ENCODE peak calls at places on chromosomes 16 and 17, in seven cellular contexts. Z, Y, L, W, O, D and G are unnamed samples.

GRCh38 chr17:82976982-82977488 is 102.4 kb upstream of the METRNL start:
- DNase-seq in O (no peak), W (no peak), D (no peak), L (no peak), Z (no peak), Y (no peak), G (no peak)

GRCh38 chr16:46731691-46732555 is 16.2 kb downstream of the MYLK3 start:
- DNase-seq in W (no peak), Y (no peak), D (no peak), L (no peak), Z (no peak), O (no peak), G (no peak)

GRCh38 chr17:55155867-55156560 is 108.7 kb upstream of the HLF start:
- DNase-seq in Z (no peak), O (no peak), Y (no peak), D (no peak), W (no peak), L (no peak), G (no peak)

GRCh38 chr17:75681289-75681688 is 14.2 kb downstream of the SAP30BP start:
- DNase-seq in O (no peak), Y (no peak), W (no peak), L (peak; percentile 55), D (no peak), Z (no peak), G (no peak)

GRCh38 chr17:12519956-12520594 is 145.6 kb upstream of the MYOCD start:
- DNase-seq in D (no peak), Y (no peak), W (no peak), L (no peak), O (no peak), Z (no peak), G (no peak)

GRCh38 chr17:27906238-27906603 is 13.1 kb upstream of the LYRM9 start:
- DNase-seq in W (no peak), O (no peak), Y (no peak), D (no peak), L (no peak), Z (no peak), G (no peak)

GRCh38 chr16:87330257-87330624 is 13.0 kb upstream of the C16orf95 start:
- DNase-seq in O (no peak), D (no peak), L (no peak), Z (no peak), Y (no peak), W (no peak), G (no peak)

GRCh38 chr17:32813021-32813420 is 63.9 kb downstream of the MYO1D start:
- DNase-seq in Y (no peak), L (peak; percentile 22), O (no peak), Z (no peak), W (no peak), D (no peak), G (no peak)

GRCh38 chr16:566475-567361 is at the start of gene NHLRC4:
- DNase-seq in D (peak; percentile 81), W (peak; percentile 57), Y (no peak), L (peak; percentile 32), Z (peak; percentile 73), O (no peak), G (no peak)

GRCh38 chr17:29996458-29996857 is 55.0 kb downstream of the EFCAB5 start:
- DNase-seq in Z (no peak), D (no peak), L (no peak), O (no peak), Y (no peak), W (no peak), G (no peak)

GRCh38 chr17:75517277-75517865 is 1.0 kb downstream of the TSEN54 start:
- DNase-seq in O (no peak), D (peak; percentile 70), W (no peak), Y (no peak), L (no peak), Z (no peak), G (no peak)

GRCh38 chr16:1088295-1089170 is 7.5 kb downstream of the C1QTNF8 start:
- DNase-seq in Y (no peak), W (no peak), D (no peak), L (no peak), Z (no peak), O (no peak), G (no peak)

GRCh38 chr16:50600582-50601283 is 52.5 kb downstream of the NKD1 start:
- DNase-seq in L (no peak), O (no peak), Z (no peak), W (no peak), Y (no peak), D (no peak), G (no peak)

GRCh38 chr16:19883296-19883951 is 1.2 kb downstream of the GPRC5B start:
- DNase-seq in O (no peak), Z (no peak), Y (no peak), D (peak; percentile 15), W (no peak), L (no peak), G (no peak)

GRCh38 chr16:8644151-8644512 is 22.6 kb downstream of the METTL22 start:
- DNase-seq in Z (no peak), O (no peak), D (no peak), W (no peak), L (no peak), Y (no peak), G (no peak)

GRCh38 chr16:87344165-87344930 is 27.2 kb upstream of the C16orf95 start:
- DNase-seq in L (no peak), Y (no peak), O (no peak), W (no peak), Z (no peak), D (no peak), G (no peak)

GRCh38 chr16:57694556-57695377 is at the start of gene DRC7:
- DNase-seq in O (peak; percentile 6), W (peak; percentile 59), L (peak; percentile 65), D (peak; percentile 17), Z (peak; percentile 77), Y (no peak), G (peak; percentile 68)

GRCh38 chr16:15811416-15811777 is 45.4 kb downstream of the MYH11 start:
- DNase-seq in O (no peak), W (no peak), Y (no peak), D (no peak), L (no peak), Z (no peak), G (no peak)

GRCh38 chr16:25126820-25127232 is 15.3 kb downstream of the LCMT1 start:
- DNase-seq in L (peak; percentile 77), W (no peak), O (peak; percentile 77), D (peak; percentile 60), Y (peak; percentile 54), Z (no peak), G (no peak)

GRCh38 chr16:90035902-90036301 is 16.6 kb upstream of the DBNDD1 start:
- DNase-seq in Y (no peak), D (no peak), W (no peak), O (no peak), Z (no peak), L (no peak), G (no peak)